ENCODE peak calls at places on chromosomes 13 and 19, in five cellular contexts. One of them, this sample, is unnamed.

GRCh38 chr13:97568850-97569249 is 134.9 kb downstream of the RAP2A start:
- DNase-seq in tibial artery: no peak
- DNase-seq in cardiac muscle cell: no peak
- DNase-seq in right atrium auricular region: no peak
- DNase-seq in epithelial cell of esophagus: peak
- DNase-seq in this sample: no peak

GRCh38 chr13:44014501-44014900 is 134.8 kb downstream of the LACC1 start:
- DNase-seq in cardiac muscle cell: no peak
- DNase-seq in right atrium auricular region: no peak
- DNase-seq in epithelial cell of esophagus: no peak
- DNase-seq in tibial artery: no peak
- DNase-seq in this sample: no peak

GRCh38 chr19:5037936-5038335 is 69.0 kb downstream of the KDM4B start:
- DNase-seq in right atrium auricular region: no peak
- DNase-seq in epithelial cell of esophagus: no peak
- DNase-seq in cardiac muscle cell: no peak
- DNase-seq in tibial artery: no peak
- DNase-seq in this sample: no peak

GRCh38 chr19:21608571-21608970 is 103.2 kb downstream of the ZNF429 start:
- DNase-seq in epithelial cell of esophagus: no peak
- DNase-seq in cardiac muscle cell: no peak
- DNase-seq in right atrium auricular region: no peak
- DNase-seq in tibial artery: no peak
- DNase-seq in this sample: no peak

GRCh38 chr19:38945562-38946228 is 15.0 kb downstream of the MRPS12 start:
- DNase-seq in right atrium auricular region: no peak
- DNase-seq in epithelial cell of esophagus: no peak
- DNase-seq in tibial artery: no peak
- DNase-seq in cardiac muscle cell: no peak
- DNase-seq in this sample: no peak

GRCh38 chr19:23673132-23673531 is 13.9 kb downstream of the ZNF675 start:
- DNase-seq in epithelial cell of esophagus: no peak
- DNase-seq in right atrium auricular region: no peak
- DNase-seq in tibial artery: no peak
- DNase-seq in cardiac muscle cell: no peak
- DNase-seq in this sample: no peak

GRCh38 chr13:49421391-49421790 is 22.5 kb downstream of the CAB39L start:
- DNase-seq in epithelial cell of esophagus: peak
- DNase-seq in tibial artery: no peak
- DNase-seq in right atrium auricular region: no peak
- DNase-seq in cardiac muscle cell: peak
- DNase-seq in this sample: peak

GRCh38 chr19:51542699-51543098 is 11.2 kb upstream of the SIGLEC6 start:
- DNase-seq in right atrium auricular region: no peak
- DNase-seq in cardiac muscle cell: no peak
- DNase-seq in tibial artery: no peak
- DNase-seq in epithelial cell of esophagus: no peak
- DNase-seq in this sample: no peak

GRCh38 chr13:102293723-102294122 is 108.1 kb downstream of the FGF14 start:
- DNase-seq in cardiac muscle cell: no peak
- DNase-seq in tibial artery: no peak
- DNase-seq in epithelial cell of esophagus: no peak
- DNase-seq in right atrium auricular region: no peak
- DNase-seq in this sample: no peak

GRCh38 chr13:39516140-39516539 is 86.9 kb downstream of the LHFPL6 start:
- DNase-seq in tibial artery: no peak
- DNase-seq in epithelial cell of esophagus: no peak
- DNase-seq in cardiac muscle cell: no peak
- DNase-seq in right atrium auricular region: no peak
- DNase-seq in this sample: no peak

DNA sequence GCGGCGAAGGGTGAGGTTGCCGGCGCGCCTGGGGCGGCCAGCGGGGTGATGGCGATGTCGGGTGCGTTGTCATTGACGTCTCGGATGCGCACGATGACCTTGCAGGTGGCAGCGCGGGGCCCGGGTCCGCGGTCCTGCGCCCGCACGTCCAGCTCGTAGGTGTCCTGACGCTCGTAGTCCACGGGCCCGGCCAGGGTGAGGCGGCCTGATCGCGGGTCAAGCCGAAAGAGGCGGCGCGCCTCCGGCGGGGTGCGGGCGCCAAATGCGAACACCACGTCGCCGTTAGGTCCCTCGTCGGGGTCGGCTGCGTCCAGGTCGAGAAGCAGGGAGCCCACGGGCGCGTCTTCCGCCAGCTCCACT is 1.1 kb downstream of the PCDH8 start:
- DNase-seq in epithelial cell of esophagus: no peak
- DNase-seq in cardiac muscle cell: no peak
- DNase-seq in tibial artery: no peak
- DNase-seq in right atrium auricular region: no peak
- DNase-seq in this sample: no peak
- TF ChIP-seq CTCF in epithelial cell of esophagus: no peak
- TF ChIP-seq CTCF in cardiac muscle cell: no peak
- TF ChIP-seq CTCF in tibial artery: no peak
- TF ChIP-seq CTCF in right atrium auricular region: no peak
- TF ChIP-seq CTCF in this sample: no peak

DNA sequence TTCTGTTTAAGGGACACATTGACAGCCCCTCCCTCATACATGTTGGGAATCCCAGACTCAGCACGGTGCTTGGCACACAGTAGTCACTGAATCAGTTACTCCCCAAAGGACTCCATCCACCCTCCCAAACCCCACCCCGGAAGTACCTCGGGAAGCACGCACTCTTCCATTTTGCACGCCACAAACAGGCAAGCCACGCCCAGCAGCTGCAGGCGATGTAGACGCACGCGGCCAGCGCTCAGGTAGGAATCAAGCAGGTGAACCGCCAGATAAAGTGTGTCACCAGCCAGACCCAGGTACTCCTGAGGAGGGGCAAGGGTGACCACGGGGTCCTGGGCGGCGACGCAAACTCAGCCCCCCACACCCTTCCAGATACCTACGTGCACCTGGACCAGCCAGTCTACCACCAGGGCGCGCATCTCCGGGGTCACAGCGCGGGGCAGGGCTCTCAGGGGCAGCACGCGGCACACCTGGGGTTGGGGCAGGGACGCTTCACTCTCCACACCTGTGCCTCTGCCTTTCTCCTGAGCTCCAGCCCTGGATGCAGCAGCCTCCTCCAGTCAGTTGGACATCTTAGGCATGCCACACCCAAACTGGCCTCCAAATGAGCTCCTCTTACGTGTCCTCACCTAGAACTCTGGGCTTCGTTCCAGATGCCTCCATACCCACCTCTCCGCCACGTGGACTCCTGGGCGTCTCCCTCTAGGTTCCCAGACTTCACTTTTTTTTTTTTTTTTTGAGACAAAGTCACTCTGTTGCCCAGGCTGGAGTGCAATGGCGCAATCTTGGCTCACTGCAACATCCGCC is 1.9 kb downstream of the CCNP start:
- DNase-seq in tibial artery: no peak
- DNase-seq in epithelial cell of esophagus: peak
- DNase-seq in cardiac muscle cell: no peak
- DNase-seq in right atrium auricular region: no peak
- DNase-seq in this sample: no peak
- TF ChIP-seq CTCF in tibial artery: no peak
- TF ChIP-seq CTCF in epithelial cell of esophagus: no peak
- TF ChIP-seq CTCF in cardiac muscle cell: no peak
- TF ChIP-seq CTCF in right atrium auricular region: no peak
- TF ChIP-seq CTCF in this sample: no peak

GRCh38 chr19:53772943-53773342 is 51.2 kb downstream of the NLRP12 start:
- DNase-seq in epithelial cell of esophagus: peak
- DNase-seq in tibial artery: no peak
- DNase-seq in cardiac muscle cell: peak
- DNase-seq in right atrium auricular region: peak
- DNase-seq in this sample: peak
- TF ChIP-seq CTCF in epithelial cell of esophagus: peak
- TF ChIP-seq CTCF in tibial artery: peak
- TF ChIP-seq CTCF in cardiac muscle cell: peak
- TF ChIP-seq CTCF in right atrium auricular region: no peak
- TF ChIP-seq CTCF in this sample: peak

DNA sequence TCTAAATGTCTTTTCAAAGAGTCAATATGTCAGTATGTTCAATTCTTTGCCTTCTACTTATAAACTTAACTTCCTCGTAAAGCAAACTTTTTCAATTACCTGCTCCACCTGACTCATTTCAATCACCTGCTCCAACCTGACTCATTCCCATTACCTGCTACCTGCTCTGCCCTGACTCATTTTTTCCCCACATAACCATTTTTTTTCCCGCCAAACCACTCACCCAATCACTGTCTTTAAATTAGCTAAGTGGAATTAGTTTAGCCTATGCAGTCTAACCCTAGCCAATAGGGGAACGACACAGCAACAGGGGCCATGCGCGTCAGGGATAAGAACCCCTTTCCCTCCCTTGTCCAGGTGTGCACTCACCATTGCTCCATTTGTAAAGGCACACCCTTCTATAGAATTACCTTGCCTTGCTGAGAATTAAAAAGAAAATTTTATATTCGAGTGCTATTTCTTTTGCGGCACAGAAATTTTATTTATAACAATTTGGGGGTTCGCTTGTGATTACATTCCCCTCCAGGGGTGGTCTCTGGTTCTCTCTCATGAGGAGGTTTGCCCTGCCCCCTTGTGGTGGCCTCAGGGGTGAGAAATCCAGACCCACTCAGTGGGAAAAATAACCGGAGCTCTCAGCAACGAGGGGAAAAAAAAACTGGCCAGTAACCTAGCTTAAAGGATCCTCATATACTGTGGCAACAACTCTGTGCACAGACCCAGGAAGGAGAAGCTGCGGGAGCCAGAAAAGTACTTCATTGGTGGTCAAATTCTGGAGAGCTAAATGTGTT is 193.1 kb downstream of the ZNF486 start:
- DNase-seq in epithelial cell of esophagus: peak
- DNase-seq in cardiac muscle cell: peak
- DNase-seq in right atrium auricular region: no peak
- DNase-seq in tibial artery: no peak
- DNase-seq in this sample: peak
- TF ChIP-seq CTCF in epithelial cell of esophagus: no peak
- TF ChIP-seq CTCF in cardiac muscle cell: no peak
- TF ChIP-seq CTCF in right atrium auricular region: no peak
- TF ChIP-seq CTCF in tibial artery: no peak
- TF ChIP-seq CTCF in this sample: no peak

GRCh38 chr19:14073232-14073924 is 792 bp downstream of the MISP3 start:
- DNase-seq in epithelial cell of esophagus: peak
- DNase-seq in tibial artery: peak
- DNase-seq in right atrium auricular region: peak
- DNase-seq in cardiac muscle cell: peak
- DNase-seq in this sample: peak
- TF ChIP-seq CTCF in epithelial cell of esophagus: no peak
- TF ChIP-seq CTCF in tibial artery: peak
- TF ChIP-seq CTCF in right atrium auricular region: peak
- TF ChIP-seq CTCF in cardiac muscle cell: peak
- TF ChIP-seq CTCF in this sample: peak

DNA sequence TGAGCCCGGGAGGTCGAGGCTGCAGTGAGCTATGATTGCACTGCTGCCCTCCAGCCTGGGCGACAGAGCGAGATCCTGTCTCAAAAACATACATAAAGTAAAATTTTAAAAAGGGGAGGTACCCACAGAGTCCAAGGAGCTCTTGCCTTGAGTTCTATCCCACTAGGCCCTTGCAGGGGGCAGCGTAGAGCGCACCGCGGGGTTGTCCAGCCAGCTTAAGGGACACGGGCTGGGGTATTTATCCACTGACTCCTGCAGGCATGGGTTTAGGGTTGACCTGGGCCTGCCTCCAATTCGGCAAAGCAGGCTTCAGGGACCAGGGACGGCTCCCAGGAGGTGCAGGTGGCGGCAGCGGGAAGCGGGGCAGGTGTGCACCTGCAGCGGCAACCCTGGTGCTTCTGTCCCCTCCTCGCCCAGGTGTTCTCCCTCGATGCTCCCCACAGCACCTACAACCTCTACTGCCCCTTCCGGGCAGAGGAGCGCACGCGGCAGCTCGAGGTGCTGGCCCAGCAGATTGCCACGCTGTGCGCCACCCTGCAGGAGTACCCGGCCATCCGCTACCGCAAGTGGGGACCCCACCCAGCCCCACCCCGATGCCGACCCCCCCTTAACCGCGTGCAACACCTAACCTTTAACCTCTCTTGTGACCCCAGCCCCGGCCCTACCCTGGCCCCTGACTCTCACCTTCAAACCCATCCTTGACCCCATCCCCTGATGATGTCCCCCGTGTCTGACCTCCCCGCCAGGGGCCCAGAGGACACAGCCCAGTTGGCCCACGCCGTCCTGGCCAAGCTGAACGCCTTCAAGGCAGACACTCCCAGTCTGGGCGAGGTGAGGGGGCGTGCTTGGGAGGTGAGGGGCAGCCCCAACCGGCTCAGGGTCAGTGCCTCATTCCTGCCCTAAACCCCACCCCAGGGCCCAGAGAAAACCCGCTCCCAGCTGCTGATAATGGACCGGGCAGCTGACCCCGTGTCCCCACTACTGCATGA is 4.7 kb downstream of the STXBP2 start:
- DNase-seq in tibial artery: no peak
- DNase-seq in cardiac muscle cell: no peak
- DNase-seq in right atrium auricular region: no peak
- DNase-seq in epithelial cell of esophagus: no peak
- DNase-seq in this sample: no peak
- TF ChIP-seq CTCF in tibial artery: no peak
- TF ChIP-seq CTCF in cardiac muscle cell: peak
- TF ChIP-seq CTCF in right atrium auricular region: no peak
- TF ChIP-seq CTCF in epithelial cell of esophagus: peak
- TF ChIP-seq CTCF in this sample: no peak

DNA sequence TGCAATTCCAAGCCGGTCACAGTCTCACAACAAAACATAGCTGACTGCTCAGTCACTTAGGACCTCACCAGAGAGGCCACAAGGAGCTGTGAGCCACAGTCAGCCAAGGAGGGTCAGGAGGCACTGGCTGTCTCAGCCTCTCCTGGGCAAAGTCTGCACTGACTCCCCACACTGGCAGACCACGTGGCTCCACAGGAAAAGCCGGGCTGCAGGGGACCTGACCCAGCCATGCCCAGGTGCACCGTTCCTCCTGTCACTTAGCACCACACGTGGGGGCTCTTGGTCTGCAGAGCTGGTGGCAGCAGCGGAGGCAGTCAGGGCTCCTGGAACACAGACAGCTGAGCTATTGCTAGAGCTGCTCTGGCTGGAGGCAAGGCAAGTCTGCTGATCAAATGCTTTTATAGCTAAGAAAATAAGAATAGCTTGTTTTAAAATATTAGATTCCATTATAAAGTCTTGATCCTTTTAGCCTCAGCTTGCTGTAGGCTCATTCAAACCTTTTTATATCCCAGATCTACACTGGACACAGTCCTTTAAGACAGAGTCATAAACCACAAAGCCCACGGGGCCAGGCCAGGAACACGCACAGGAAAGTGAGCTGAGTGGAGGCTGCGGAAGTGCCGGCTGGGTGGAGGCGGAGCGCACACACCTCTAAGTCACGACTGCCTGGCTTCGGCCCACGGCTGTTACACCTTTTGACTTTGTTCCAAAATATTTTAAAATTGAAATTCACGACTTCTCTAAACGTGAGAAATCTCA is 744.1 kb downstream of the UQCRFS1 start:
- DNase-seq in tibial artery: no peak
- DNase-seq in epithelial cell of esophagus: peak
- DNase-seq in cardiac muscle cell: no peak
- DNase-seq in right atrium auricular region: no peak
- DNase-seq in this sample: peak
- TF ChIP-seq CTCF in tibial artery: no peak
- TF ChIP-seq CTCF in epithelial cell of esophagus: no peak
- TF ChIP-seq CTCF in cardiac muscle cell: no peak
- TF ChIP-seq CTCF in right atrium auricular region: no peak
- TF ChIP-seq CTCF in this sample: no peak

GRCh38 chr13:40993119-40993518 is 26.0 kb downstream of the ELF1 start:
- DNase-seq in tibial artery: no peak
- DNase-seq in cardiac muscle cell: no peak
- DNase-seq in right atrium auricular region: no peak
- DNase-seq in epithelial cell of esophagus: no peak
- DNase-seq in this sample: no peak
- TF ChIP-seq CTCF in tibial artery: no peak
- TF ChIP-seq CTCF in cardiac muscle cell: no peak
- TF ChIP-seq CTCF in right atrium auricular region: no peak
- TF ChIP-seq CTCF in epithelial cell of esophagus: no peak
- TF ChIP-seq CTCF in this sample: no peak